ENCODE peak calls at places on chromosomes 7 and 10, in eight cellular contexts. R is islet precursor cell; T is stimulated activated CD4-positive, alpha-beta T cell treated with anti-CD3 and anti-CD28 coated beads, Interleukin-15, amount 100 ng/mL, for 24 hours; Y is cerebellar cortex; D is RWPE1; F is RWPE2; N is KG1; M is Right ventricle myocardium superior. J is an unnamed sample.

GRCh38 chr10:123651421-123652047 is 14.6 kb upstream of the GPR26 start:
- DNase-seq in F (peak), M (no peak), D (no peak), N (no peak), T (no peak), R (peak), Y (no peak), J (no peak)

GRCh38 chr7:127954371-127954770 is 76.9 kb downstream of the LRRC4 start:
- DNase-seq in N (no peak), F (no peak), M (no peak), Y (no peak), R (no peak), D (no peak), T (no peak), J (no peak)

GRCh38 chr7:135538387-135538786 is 19.3 kb upstream of the NUP205 start:
- DNase-seq in F (no peak), N (no peak), D (no peak), Y (no peak), M (no peak), R (no peak), T (no peak), J (no peak)

GRCh38 chr7:55977831-55978230 is 13.4 kb downstream of the NIPSNAP2 start:
- DNase-seq in M (no peak), T (no peak), D (peak), N (no peak), R (no peak), Y (peak), F (no peak), J (no peak)

GRCh38 chr7:143217806-143218205 is 4.0 kb upstream of the TAS2R40 start:
- DNase-seq in T (no peak), Y (no peak), R (no peak), M (no peak), D (no peak), N (no peak), F (no peak), J (no peak)

GRCh38 chr7:147981072-147981813 is 609.3 kb upstream of the C7orf33 start:
- DNase-seq in N (no peak), Y (no peak), T (no peak), D (no peak), F (no peak), M (no peak), R (no peak), J (no peak)

GRCh38 chr7:133614251-133614650 is 361.4 kb downstream of the EXOC4 start:
- DNase-seq in M (no peak), D (no peak), T (no peak), Y (no peak), F (no peak), R (no peak), N (no peak), J (no peak)

GRCh38 chr7:157016352-157017041 is 6.0 kb upstream of the MNX1 start:
- DNase-seq in R (peak), D (no peak), N (no peak), T (peak), F (no peak), M (no peak), Y (no peak), J (no peak)

GRCh38 chr7:116443101-116443523 is 56.4 kb upstream of the CAV2 start:
- DNase-seq in R (no peak), N (no peak), F (no peak), D (peak), T (no peak), Y (no peak), M (no peak), J (no peak)

GRCh38 chr7:79458796-79459195 is 5.3 kb upstream of the MAGI2 start:
- DNase-seq in N (no peak), T (no peak), M (no peak), Y (no peak), F (no peak), R (no peak), D (no peak), J (no peak)

GRCh38 chr10:5369362-5370158 is 4.8 kb downstream of the UCN3 start:
- DNase-seq in R (no peak), M (no peak), D (no peak), N (no peak), T (no peak), Y (no peak), F (no peak), J (no peak)

GRCh38 chr7:37220664-37221063 is 228.0 kb downstream of the ELMO1 start:
- DNase-seq in N (no peak), F (no peak), R (no peak), M (no peak), Y (no peak), D (no peak), T (no peak), J (no peak)

GRCh38 chr7:141844256-141844655 is 3.0 kb upstream of the PRSS37 start:
- DNase-seq in M (no peak), F (no peak), T (no peak), Y (peak), N (no peak), D (no peak), R (no peak), J (no peak)

GRCh38 chr10:29807407-29807806 is 172.6 kb upstream of the SVIL start:
- DNase-seq in Y (no peak), M (no peak), D (peak), T (no peak), F (no peak), R (peak), N (no peak), J (no peak)

GRCh38 chr10:24723386-24723787 is 300 bp downstream of the ARHGAP21 start:
- DNase-seq in R (no peak), F (no peak), D (no peak), M (no peak), Y (no peak), N (no peak), T (peak), J (no peak)

GRCh38 chr7:16594061-16594460 is 51.5 kb downstream of the ANKMY2 start:
- DNase-seq in D (no peak), Y (no peak), T (no peak), N (no peak), M (no peak), F (no peak), R (no peak), J (no peak)

GRCh38 chr7:95871078-95871848 is 98.9 kb downstream of the DYNC1I1 start:
- DNase-seq in D (peak), N (no peak), T (peak), R (peak), M (no peak), Y (peak), F (no peak), J (peak)

GRCh38 chr7:151339651-151340377 is 1.8 kb upstream of the NUB1 start:
- DNase-seq in N (peak), F (no peak), D (no peak), Y (no peak), R (no peak), M (no peak), T (no peak), J (no peak)

GRCh38 chr10:79028456-79029010 is 40.2 kb upstream of the ZMIZ1 start:
- DNase-seq in D (no peak), T (no peak), N (no peak), M (no peak), F (peak), R (no peak), Y (no peak), J (no peak)

GRCh38 chr7:131652934-131653333 is 96.5 kb upstream of the PODXL start:
- DNase-seq in R (peak), M (no peak), F (no peak), D (no peak), Y (no peak), N (no peak), T (no peak), J (no peak)

GRCh38 chr7:41148521-41148951 is 554.4 kb downstream of the INHBA start:
- DNase-seq in T (no peak), Y (no peak), N (no peak), F (no peak), D (peak), R (no peak), M (no peak), J (no peak)

GRCh38 chr10:71802715-71803488 is 29.6 kb upstream of the VSIR start:
- DNase-seq in D (no peak), M (no peak), R (no peak), Y (no peak), T (no peak), F (no peak), N (no peak), J (no peak)

GRCh38 chr7:79272938-79273337 is 180.5 kb downstream of the MAGI2 start:
- DNase-seq in M (no peak), Y (no peak), F (no peak), R (no peak), T (no peak), D (no peak), N (no peak), J (no peak)